ENCODE peak calls at places on chromosomes 5 and 9, in nine cellular contexts. Q, L, B, O, A, D, I, Z and Y are unnamed samples.

GRCh38 chr5:14400085-14400484 is 181.5 kb upstream of the OTULINL start:
- ATAC-seq in Q (no peak), L (no peak), B (no peak), O (no peak), A (no peak), D (no peak), I (no peak), Z (no peak), Y (no peak)

GRCh38 chr5:115459844-115460243 is 84.7 kb downstream of the FEM1C start:
- ATAC-seq in Q (no peak), L (no peak), B (no peak), O (no peak), A (no peak), D (no peak), I (no peak), Z (no peak), Y (no peak)

GRCh38 chr5:34789021-34789531 is 49.9 kb upstream of the TTC23L start:
- ATAC-seq in Q (no peak), L (no peak), B (peak), O (no peak), A (peak), D (no peak), I (no peak), Z (no peak), Y (no peak)

GRCh38 chr5:42720242-42720641 is 36.4 kb upstream of the CCDC152 start:
- ATAC-seq in Q (no peak), L (peak), B (no peak), O (no peak), A (no peak), D (no peak), I (no peak), Z (peak), Y (no peak)

GRCh38 chr9:112774006-112774996 is 23.7 kb downstream of the SNX30 start:
- ATAC-seq in Q (no peak), L (no peak), B (no peak), O (no peak), A (peak), D (no peak), I (no peak), Z (no peak), Y (peak)

GRCh38 chr9:87704342-87704741 is 21.6 kb upstream of the CTSL start:
- ATAC-seq in Q (peak), L (no peak), B (no peak), O (no peak), A (no peak), D (no peak), I (no peak), Z (no peak), Y (no peak)

GRCh38 chr5:67015577-67016290 is 180.9 kb downstream of the CD180 start:
- ATAC-seq in Q (peak), L (no peak), B (peak), O (no peak), A (no peak), D (no peak), I (no peak), Z (no peak), Y (no peak)

GRCh38 chr9:92943062-92943616 is 4.2 kb upstream of the FGD3 start:
- ATAC-seq in Q (no peak), L (no peak), B (no peak), O (no peak), A (no peak), D (no peak), I (no peak), Z (no peak), Y (no peak)

GRCh38 chr9:131274674-131275331 is 1.5 kb downstream of the FAM78A start:
- ATAC-seq in Q (no peak), L (peak), B (no peak), O (no peak), A (peak), D (no peak), I (no peak), Z (no peak), Y (peak)

GRCh38 chr5:143133721-143134120 is 269.8 kb downstream of the NR3C1 start:
- ATAC-seq in Q (no peak), L (no peak), B (no peak), O (no peak), A (no peak), D (no peak), I (no peak), Z (no peak), Y (no peak)

GRCh38 chr9:89844535-89844934 is 239.7 kb downstream of the GADD45G start:
- ATAC-seq in Q (no peak), L (no peak), B (no peak), O (no peak), A (no peak), D (no peak), I (no peak), Z (no peak), Y (no peak)

GRCh38 chr9:3495850-3496249 is 30.0 kb downstream of the RFX3 start:
- ATAC-seq in Q (no peak), L (no peak), B (no peak), O (no peak), A (no peak), D (no peak), I (no peak), Z (no peak), Y (no peak)

GRCh38 chr9:4955836-4956235 is 29.2 kb upstream of the JAK2 start:
- ATAC-seq in Q (no peak), L (no peak), B (no peak), O (no peak), A (no peak), D (no peak), I (no peak), Z (no peak), Y (no peak)